ENCODE peak calls at places on chromosomes 11 and 22, in seven cellular contexts. T is GM13977; Y is BJ; K is colonic mucosa; S is occipital lobe; A is stimulated activated naive CD8-positive, alpha-beta T cell treated with anti-CD3 and anti-CD28 coated beads, Interleukin-15, amount 100 ng/mL, for 72 hours; I is heart left ventricle. B is an unnamed sample.

GRCh38 chr11:41414771-41415440 is 44.5 kb downstream of the LRRC4C start:
- DNase-seq in I (no peak), A (no peak), T (no peak), S (no peak), K (no peak), Y (no peak), B (no peak)

GRCh38 chr11:126434950-126435335 is 79.5 kb downstream of the ST3GAL4 start:
- DNase-seq in I (peak; percentile 50), K (no peak), Y (no peak), A (no peak), S (no peak), T (no peak), B (no peak)

GRCh38 chr22:23115825-23116494 is 25.8 kb downstream of the RSPH14 start:
- DNase-seq in I (no peak), T (no peak), S (no peak), A (no peak), Y (no peak), K (no peak), B (no peak)

GRCh38 chr22:44546686-44547310 is 48.8 kb upstream of the RTL6 start:
- DNase-seq in A (no peak), K (no peak), Y (no peak), S (no peak), T (no peak), I (no peak), B (no peak)

GRCh38 chr11:83241291-83241946 is 44.7 kb downstream of the CCDC90B start:
- DNase-seq in S (no peak), A (no peak), K (peak; percentile 55), Y (no peak), I (no peak), T (peak; percentile 17), B (peak; percentile 52)

GRCh38 chr22:48342016-48342415 is 1485.7 kb downstream of the BRD1 start:
- DNase-seq in I (peak; percentile 43), T (no peak), K (no peak), A (no peak), S (no peak), Y (no peak), B (no peak)

GRCh38 chr11:94100253-94100652 is 28.4 kb upstream of the PANX1 start:
- DNase-seq in A (no peak), K (no peak), S (no peak), T (no peak), I (no peak), Y (no peak), B (no peak)

GRCh38 chr11:130050272-130050671 is 19.4 kb upstream of the APLP2 start:
- DNase-seq in T (no peak), S (no peak), A (no peak), I (no peak), Y (no peak), K (no peak), B (no peak)

GRCh38 chr11:69018924-69019323 is 5.9 kb upstream of the MRGPRF start:
- DNase-seq in Y (peak; percentile 71), K (no peak), I (no peak), T (no peak), A (no peak), S (no peak), B (no peak)

GRCh38 chr22:37397246-37397645 is 30.0 kb downstream of the ELFN2 start:
- DNase-seq in T (no peak), I (no peak), S (no peak), A (no peak), Y (no peak), K (no peak), B (no peak)

B was measured in transverse colon.